ENCODE peak calls at places on chromosome X, in eight cellular contexts. One of them, this sample, is unnamed.

GRCh38 chrX:151736685-151737084 is 2.1 kb downstream of the CNGA2 start:
- DNase-seq in ACHN: no peak
- DNase-seq in iris pigment epithelial cell: no peak
- DNase-seq in AG09309: no peak
- DNase-seq in uterus: no peak
- DNase-seq in NCI-H345: no peak
- DNase-seq in non-pigmented ciliary epithelial cell: no peak
- DNase-seq in NB4: no peak
- DNase-seq in this sample: peak; percentile 30

GRCh38 chrX:153635788-153636668 is 11.0 kb upstream of the DUSP9 start:
- DNase-seq in ACHN: peak; percentile 68
- DNase-seq in iris pigment epithelial cell: no peak
- DNase-seq in AG09309: no peak
- DNase-seq in uterus: peak; percentile 9
- DNase-seq in NCI-H345: no peak
- DNase-seq in non-pigmented ciliary epithelial cell: no peak
- DNase-seq in NB4: peak; percentile 73
- DNase-seq in this sample: peak; percentile 50

GRCh38 chrX:143571521-143571920 is 54.2 kb upstream of the SPANXN3 start:
- DNase-seq in ACHN: no peak
- DNase-seq in iris pigment epithelial cell: no peak
- DNase-seq in AG09309: no peak
- DNase-seq in uterus: no peak
- DNase-seq in NCI-H345: no peak
- DNase-seq in non-pigmented ciliary epithelial cell: no peak
- DNase-seq in NB4: no peak
- DNase-seq in this sample: no peak

GRCh38 chrX:153739754-153740486 is 15.3 kb downstream of the ABCD1 start:
- DNase-seq in ACHN: no peak
- DNase-seq in iris pigment epithelial cell: no peak
- DNase-seq in AG09309: no peak
- DNase-seq in uterus: no peak
- DNase-seq in NCI-H345: no peak
- DNase-seq in non-pigmented ciliary epithelial cell: no peak
- DNase-seq in NB4: no peak
- DNase-seq in this sample: no peak

GRCh38 chrX:40734956-40735317 is 405 bp downstream of the MED14 start:
- DNase-seq in ACHN: peak; percentile 10
- DNase-seq in iris pigment epithelial cell: peak; percentile 27
- DNase-seq in AG09309: no peak
- DNase-seq in uterus: peak; percentile 18
- DNase-seq in NCI-H345: no peak
- DNase-seq in non-pigmented ciliary epithelial cell: no peak
- DNase-seq in NB4: peak; percentile 57
- DNase-seq in this sample: peak; percentile 67

GRCh38 chrX:11908371-11908770 is 150.3 kb downstream of the MSL3 start:
- DNase-seq in ACHN: peak; percentile 33
- DNase-seq in iris pigment epithelial cell: peak; percentile 27
- DNase-seq in AG09309: no peak
- DNase-seq in uterus: no peak
- DNase-seq in NCI-H345: peak; percentile 2
- DNase-seq in non-pigmented ciliary epithelial cell: no peak
- DNase-seq in NB4: peak; percentile 25
- DNase-seq in this sample: no peak

GRCh38 chrX:53716328-53717088 is 30.0 kb upstream of the HUWE1 start:
- DNase-seq in ACHN: no peak
- DNase-seq in iris pigment epithelial cell: no peak
- DNase-seq in AG09309: no peak
- DNase-seq in uterus: no peak
- DNase-seq in NCI-H345: no peak
- DNase-seq in non-pigmented ciliary epithelial cell: no peak
- DNase-seq in NB4: peak; percentile 79
- DNase-seq in this sample: no peak

GRCh38 chrX:119237526-119238035 is 1.5 kb downstream of the PGRMC1 start:
- DNase-seq in ACHN: no peak
- DNase-seq in iris pigment epithelial cell: no peak
- DNase-seq in AG09309: no peak
- DNase-seq in uterus: no peak
- DNase-seq in NCI-H345: no peak
- DNase-seq in non-pigmented ciliary epithelial cell: no peak
- DNase-seq in NB4: no peak
- DNase-seq in this sample: no peak

GRCh38 chrX:13078739-13079444 is 34.5 kb upstream of the FAM9C start:
- DNase-seq in ACHN: no peak
- DNase-seq in iris pigment epithelial cell: peak; percentile 86
- DNase-seq in AG09309: peak; percentile 75
- DNase-seq in uterus: peak; percentile 69
- DNase-seq in NCI-H345: no peak
- DNase-seq in non-pigmented ciliary epithelial cell: no peak
- DNase-seq in NB4: peak; percentile 77
- DNase-seq in this sample: peak; percentile 72

GRCh38 chrX:136376713-136377112 is 76.0 kb downstream of the ADGRG4 start:
- DNase-seq in ACHN: no peak
- DNase-seq in iris pigment epithelial cell: no peak
- DNase-seq in AG09309: no peak
- DNase-seq in uterus: no peak
- DNase-seq in NCI-H345: no peak
- DNase-seq in non-pigmented ciliary epithelial cell: no peak
- DNase-seq in NB4: no peak
- DNase-seq in this sample: no peak

GRCh38 chrX:136608295-136608933 is 39.5 kb upstream of the CD40LG start:
- DNase-seq in ACHN: peak; percentile 1
- DNase-seq in iris pigment epithelial cell: peak; percentile 11
- DNase-seq in AG09309: no peak
- DNase-seq in uterus: no peak
- DNase-seq in NCI-H345: no peak
- DNase-seq in non-pigmented ciliary epithelial cell: peak; percentile 2
- DNase-seq in NB4: peak; percentile 57
- DNase-seq in this sample: peak; percentile 64

GRCh38 chrX:37350034-37350365 is 836 bp downstream of the PRRG1 start:
- DNase-seq in ACHN: peak; percentile 22
- DNase-seq in iris pigment epithelial cell: peak; percentile 20
- DNase-seq in AG09309: no peak
- DNase-seq in uterus: no peak
- DNase-seq in NCI-H345: no peak
- DNase-seq in non-pigmented ciliary epithelial cell: no peak
- DNase-seq in NB4: no peak
- DNase-seq in this sample: no peak

GRCh38 chrX:18353931-18354368 is 538 bp downstream of the SCML2 start:
- DNase-seq in ACHN: peak; percentile 34
- DNase-seq in iris pigment epithelial cell: no peak
- DNase-seq in AG09309: no peak
- DNase-seq in uterus: no peak
- DNase-seq in NCI-H345: peak; percentile 45
- DNase-seq in non-pigmented ciliary epithelial cell: no peak
- DNase-seq in NB4: peak; percentile 47
- DNase-seq in this sample: no peak

GRCh38 chrX:19674041-19674769 is 158.9 kb upstream of the MAP3K15 start:
- DNase-seq in ACHN: no peak
- DNase-seq in iris pigment epithelial cell: no peak
- DNase-seq in AG09309: no peak
- DNase-seq in uterus: no peak
- DNase-seq in NCI-H345: no peak
- DNase-seq in non-pigmented ciliary epithelial cell: no peak
- DNase-seq in NB4: no peak
- DNase-seq in this sample: no peak

GRCh38 chrX:109714340-109714958 is 18.6 kb downstream of the ACSL4 start:
- DNase-seq in ACHN: peak; percentile 60
- DNase-seq in iris pigment epithelial cell: peak; percentile 83
- DNase-seq in AG09309: peak; percentile 33
- DNase-seq in uterus: no peak
- DNase-seq in NCI-H345: no peak
- DNase-seq in non-pigmented ciliary epithelial cell: peak; percentile 63
- DNase-seq in NB4: no peak
- DNase-seq in this sample: no peak

GRCh38 chrX:154411322-154411980 is at the start of gene TAFAZZIN:
- DNase-seq in ACHN: peak; percentile 59
- DNase-seq in iris pigment epithelial cell: peak; percentile 52
- DNase-seq in AG09309: no peak
- DNase-seq in uterus: peak; percentile 63
- DNase-seq in NCI-H345: peak; percentile 74
- DNase-seq in non-pigmented ciliary epithelial cell: no peak
- DNase-seq in NB4: peak; percentile 83
- DNase-seq in this sample: peak; percentile 89

GRCh38 chrX:9995855-9996339 is 28.7 kb downstream of the CLDN34 start:
- DNase-seq in ACHN: peak; percentile 65
- DNase-seq in iris pigment epithelial cell: peak; percentile 71
- DNase-seq in AG09309: peak; percentile 66
- DNase-seq in uterus: peak; percentile 83
- DNase-seq in NCI-H345: peak; percentile 57
- DNase-seq in non-pigmented ciliary epithelial cell: no peak
- DNase-seq in NB4: peak; percentile 63
- DNase-seq in this sample: peak; percentile 92

GRCh38 chrX:19893722-19894121 is 6.3 kb upstream of the SH3KBP1 start:
- DNase-seq in ACHN: no peak
- DNase-seq in iris pigment epithelial cell: peak; percentile 77
- DNase-seq in AG09309: no peak
- DNase-seq in uterus: no peak
- DNase-seq in NCI-H345: peak; percentile 73
- DNase-seq in non-pigmented ciliary epithelial cell: peak; percentile 54
- DNase-seq in NB4: no peak
- DNase-seq in this sample: no peak

GRCh38 chrX:150200820-150201287 is 162.3 kb upstream of the MAMLD1 start:
- DNase-seq in ACHN: peak; percentile 90
- DNase-seq in iris pigment epithelial cell: peak; percentile 97
- DNase-seq in AG09309: peak; percentile 95
- DNase-seq in uterus: peak; percentile 65
- DNase-seq in NCI-H345: peak; percentile 20
- DNase-seq in non-pigmented ciliary epithelial cell: peak; percentile 92
- DNase-seq in NB4: peak; percentile 91
- DNase-seq in this sample: peak; percentile 82

GRCh38 chrX:10017866-10018265 is 50.7 kb downstream of the CLDN34 start:
- DNase-seq in ACHN: peak; percentile 75
- DNase-seq in iris pigment epithelial cell: peak; percentile 86
- DNase-seq in AG09309: peak; percentile 64
- DNase-seq in uterus: no peak
- DNase-seq in NCI-H345: no peak
- DNase-seq in non-pigmented ciliary epithelial cell: no peak
- DNase-seq in NB4: peak; percentile 77
- DNase-seq in this sample: peak; percentile 6

GRCh38 chrX:96002401-96002800 is 682.2 kb upstream of the DIAPH2 start:
- DNase-seq in ACHN: no peak
- DNase-seq in iris pigment epithelial cell: no peak
- DNase-seq in AG09309: no peak
- DNase-seq in uterus: no peak
- DNase-seq in NCI-H345: no peak
- DNase-seq in non-pigmented ciliary epithelial cell: no peak
- DNase-seq in NB4: no peak
- DNase-seq in this sample: no peak

This sample was measured in sigmoid colon.